ENCODE peak calls at places on chromosome 2, in nine cellular contexts. X, W, P, O, N, E, V, L and F are unnamed samples.

GRCh38 chr2:191976436-191976835 is 129.5 kb upstream of the CAVIN2 start:
- DNase-seq in X (no peak), W (no peak), P (no peak), O (no peak), N (no peak), E (no peak), V (no peak), L (no peak), F (no peak)

GRCh38 chr2:196018037-196018436 is 50.6 kb downstream of the DNAH7 start:
- DNase-seq in X (no peak), W (no peak), P (no peak), O (no peak), N (no peak), E (no peak), V (no peak), L (no peak), F (no peak)

GRCh38 chr2:112836695-112837117 is at the start of gene IL1B:
- DNase-seq in X (no peak), W (no peak), P (no peak), O (no peak), N (no peak), E (no peak), V (no peak), L (peak), F (no peak)

GRCh38 chr2:208142255-208142924 is 3.6 kb downstream of the CRYGB start:
- DNase-seq in X (no peak), W (no peak), P (no peak), O (no peak), N (no peak), E (no peak), V (peak), L (peak), F (no peak)

GRCh38 chr2:101175991-101176390 is 24.8 kb upstream of the TBC1D8 start:
- DNase-seq in X (no peak), W (no peak), P (no peak), O (no peak), N (no peak), E (no peak), V (no peak), L (no peak), F (no peak)

GRCh38 chr2:949894-950626 is 589 bp upstream of the SNTG2 start:
- DNase-seq in X (no peak), W (no peak), P (no peak), O (peak), N (no peak), E (no peak), V (peak), L (no peak), F (no peak)

GRCh38 chr2:11945139-11946126 is 199.0 kb downstream of the LPIN1 start:
- DNase-seq in X (no peak), W (no peak), P (no peak), O (peak), N (no peak), E (no peak), V (no peak), L (no peak), F (no peak)

GRCh38 chr2:105977212-105977611 is 216.9 kb downstream of the UXS1 start:
- DNase-seq in X (no peak), W (no peak), P (no peak), O (peak), N (no peak), E (no peak), V (no peak), L (peak), F (no peak)

GRCh38 chr2:66445781-66446177 is 10.9 kb downstream of the MEIS1 start:
- DNase-seq in X (no peak), W (no peak), P (no peak), O (no peak), N (no peak), E (no peak), V (no peak), L (no peak), F (no peak)

GRCh38 chr2:37223131-37223530 is 8.3 kb downstream of the CEBPZ start:
- DNase-seq in X (no peak), W (no peak), P (no peak), O (no peak), N (no peak), E (no peak), V (no peak), L (no peak), F (no peak)

GRCh38 chr2:5442736-5443135 is 249.4 kb upstream of the SOX11 start:
- DNase-seq in X (no peak), W (no peak), P (no peak), O (no peak), N (no peak), E (no peak), V (no peak), L (no peak), F (no peak)

GRCh38 chr2:75047907-75048625 is 89.6 kb downstream of the POLE4 start:
- DNase-seq in X (no peak), W (no peak), P (no peak), O (no peak), N (no peak), E (no peak), V (no peak), L (peak), F (no peak)

GRCh38 chr2:25309402-25309801 is 32.3 kb downstream of the DNMT3A start:
- DNase-seq in X (peak), W (no peak), P (peak), O (peak), N (peak), E (no peak), V (peak), L (peak), F (no peak)

GRCh38 chr2:143258126-143258892 is 129.1 kb downstream of the ARHGAP15 start:
- DNase-seq in X (no peak), W (no peak), P (no peak), O (no peak), N (peak), E (no peak), V (no peak), L (no peak), F (no peak)

GRCh38 chr2:235945608-235946140 is 222.5 kb downstream of the GBX2 start:
- DNase-seq in X (no peak), W (no peak), P (no peak), O (no peak), N (no peak), E (no peak), V (no peak), L (no peak), F (no peak)

GRCh38 chr2:24360050-24360962 is at the start of gene ITSN2:
- DNase-seq in X (peak), W (peak), P (peak), O (peak), N (peak), E (peak), V (peak), L (peak), F (no peak)

GRCh38 chr2:132538331-132538855 is 121.8 kb downstream of the GPR39 start:
- DNase-seq in X (no peak), W (no peak), P (no peak), O (no peak), N (no peak), E (no peak), V (no peak), L (no peak), F (peak)

GRCh38 chr2:11154460-11155325 is 574 bp upstream of the SLC66A3 start:
- DNase-seq in X (peak), W (peak), P (peak), O (peak), N (peak), E (peak), V (peak), L (peak), F (no peak)

GRCh38 chr2:51000849-51001617 is 30.9 kb downstream of the NRXN1 start:
- DNase-seq in X (peak), W (no peak), P (no peak), O (no peak), N (no peak), E (no peak), V (no peak), L (no peak), F (no peak)

GRCh38 chr2:227921648-227922047 is 50.2 kb downstream of the DAW1 start:
- DNase-seq in X (no peak), W (no peak), P (no peak), O (no peak), N (no peak), E (no peak), V (no peak), L (no peak), F (no peak)

GRCh38 chr2:207734264-207734635 is 22.8 kb downstream of the CCNYL1 start:
- DNase-seq in X (no peak), W (no peak), P (no peak), O (no peak), N (no peak), E (no peak), V (peak), L (peak), F (no peak)

GRCh38 chr2:95074663-95075439 is 46.8 kb downstream of the MRPS5 start:
- DNase-seq in X (no peak), W (no peak), P (no peak), O (peak), N (peak), E (peak), V (no peak), L (no peak), F (no peak)

GRCh38 chr2:165698621-165698946 is 95.5 kb downstream of the GALNT3 start:
- DNase-seq in X (no peak), W (no peak), P (peak), O (peak), N (no peak), E (no peak), V (peak), L (peak), F (no peak)

GRCh38 chr2:226869371-226869770 is 33.5 kb downstream of the RHBDD1 start:
- DNase-seq in X (no peak), W (no peak), P (no peak), O (no peak), N (no peak), E (no peak), V (no peak), L (no peak), F (no peak)

GRCh38 chr2:105712981-105713596 is 31.6 kb upstream of the NCK2 start:
- DNase-seq in X (no peak), W (no peak), P (no peak), O (no peak), N (no peak), E (no peak), V (no peak), L (peak), F (no peak)